ENCODE peak calls at places on chromosome 17, in eight cellular contexts. K is heart left ventricle, Q is BJ, E is tibial artery, H is neural progenitor cell, O is K562, J is fibroblast of lung, V is thoracic aorta. Z is an unnamed sample.

GRCh38 chr17:35086164-35086563 is 22.7 kb upstream of the RFFL start:
- DNase-seq in K (no peak), Q (no peak), E (no peak), H (no peak), O (no peak), J (no peak), V (no peak), Z (no peak)

GRCh38 chr17:32609085-32609484 is 122.3 kb downstream of the CDK5R1 start:
- DNase-seq in K (peak; percentile 43), Q (no peak), E (no peak), H (no peak), O (no peak), J (peak; percentile 32), V (no peak), Z (peak; percentile 5)

GRCh38 chr17:4947010-4947410 is 1.3 kb downstream of the PFN1 start:
- DNase-seq in K (peak; percentile 30), Q (no peak), E (no peak), H (peak; percentile 44), O (no peak), J (no peak), V (no peak), Z (no peak)

GRCh38 chr17:74037320-74037719 is 166.2 kb upstream of the RPL38 start:
- DNase-seq in K (no peak), Q (no peak), E (no peak), H (peak; percentile 36), O (no peak), J (peak; percentile 6), V (no peak), Z (peak; percentile 67)

GRCh38 chr17:14204084-14204483 is 32.6 kb downstream of the CDRT15 start:
- DNase-seq in K (no peak), Q (no peak), E (no peak), H (no peak), O (peak; percentile 36), J (no peak), V (no peak), Z (no peak)

GRCh38 chr17:56899403-56899802 is 14.4 kb downstream of the TRIM25 start:
- DNase-seq in K (no peak), Q (no peak), E (peak; percentile 10), H (no peak), O (no peak), J (no peak), V (no peak), Z (no peak)

GRCh38 chr17:40312893-40313659 is 4.1 kb downstream of the RARA start:
- DNase-seq in K (no peak), Q (no peak), E (no peak), H (no peak), O (no peak), J (no peak), V (no peak), Z (no peak)

GRCh38 chr17:9465216-9465921 is 110.3 kb downstream of the STX8 start:
- DNase-seq in K (no peak), Q (no peak), E (no peak), H (no peak), O (no peak), J (peak; percentile 84), V (no peak), Z (no peak)

GRCh38 chr17:39979865-39980401 is 674 bp upstream of the PSMD3 start:
- DNase-seq in K (no peak), Q (no peak), E (no peak), H (peak; percentile 67), O (peak; percentile 77), J (peak; percentile 58), V (no peak), Z (peak; percentile 38)

GRCh38 chr17:54180919-54181318 is 358.2 kb downstream of the KIF2B start:
- DNase-seq in K (no peak), Q (no peak), E (no peak), H (no peak), O (no peak), J (no peak), V (no peak), Z (peak; percentile 6)

GRCh38 chr17:79808763-79809529 is 12.1 kb upstream of the CBX8 start:
- DNase-seq in K (no peak), Q (no peak), E (no peak), H (peak; percentile 64), O (no peak), J (no peak), V (no peak), Z (no peak)

GRCh38 chr17:63423963-63424362 is 22.1 kb downstream of the CYB561 start:
- DNase-seq in K (no peak), Q (no peak), E (no peak), H (no peak), O (no peak), J (no peak), V (no peak), Z (no peak)

DNA sequence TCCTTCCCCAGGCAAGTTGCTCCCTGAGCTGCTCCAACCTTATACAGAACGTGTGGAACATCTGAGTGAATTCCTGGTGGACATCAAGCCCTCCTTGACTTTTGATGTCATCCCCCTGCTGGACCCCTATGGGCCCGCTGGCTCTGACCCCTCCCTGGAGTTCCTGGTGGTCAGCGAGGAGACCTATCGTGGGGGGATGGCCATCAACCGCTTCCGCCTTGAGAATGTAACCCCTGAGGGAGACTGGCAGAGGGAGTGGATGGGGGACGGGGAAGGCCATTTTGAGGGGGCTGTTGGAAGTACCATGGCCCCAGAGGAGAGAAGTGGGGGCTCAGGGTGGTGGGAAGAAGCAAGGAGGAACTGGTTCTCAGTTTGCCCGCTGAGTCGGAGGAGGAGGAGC is 2.0 kb downstream of the COASY start:
- DNase-seq in K (no peak), Q (no peak), E (no peak), H (no peak), O (no peak), J (no peak), V (no peak), Z (no peak)
- H3K4me3 ChIP-seq in K (no peak overlapping the region), Q (no peak overlapping the region), E (no peak overlapping the region), H (no peak overlapping the region), O (peak overlapping the region; percentile 74), J (peak overlapping the region; percentile 85), V (no peak overlapping the region), Z (peak overlapping the region; percentile 79)

DNA sequence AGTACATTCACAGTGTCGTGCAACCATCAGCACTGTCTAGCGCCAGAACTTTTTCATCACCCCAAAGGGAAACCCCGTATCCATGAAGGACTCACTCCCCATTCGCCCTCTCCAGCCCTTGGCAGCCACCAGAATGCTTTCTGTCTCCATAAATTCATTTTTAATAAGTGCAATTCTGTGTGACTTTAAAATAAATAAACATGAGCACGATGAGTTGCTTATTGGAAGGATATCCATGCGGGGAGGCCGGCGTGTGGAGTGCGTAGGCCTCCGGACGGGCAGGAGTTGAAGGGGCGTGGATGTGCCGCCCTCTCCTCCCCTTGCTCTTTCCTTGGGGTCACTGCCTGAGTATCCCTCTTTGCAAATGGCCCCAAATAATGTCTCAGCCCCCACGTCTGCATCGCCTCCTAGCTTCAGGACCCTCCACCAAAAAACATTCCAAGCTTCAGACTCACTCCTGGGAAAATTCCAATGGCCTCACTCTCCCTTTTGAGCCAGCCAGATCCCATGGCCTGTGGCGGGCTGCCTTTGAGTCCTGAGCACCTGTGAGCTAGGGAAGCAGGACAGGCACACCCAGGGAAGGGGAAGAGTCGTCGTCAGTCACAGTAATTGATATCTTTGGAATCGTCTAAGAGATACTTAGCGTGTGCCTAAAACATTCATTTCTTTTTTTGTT is 306.3 kb downstream of the SEC14L1 start:
- DNase-seq in K (no peak), Q (no peak), E (no peak), H (no peak), O (no peak), J (peak; percentile 78), V (no peak), Z (no peak)
- TF ChIP-seq CTCF in K (no peak), Q (no peak), E (no peak), H (no peak), O (no peak), J (peak; percentile 1), V (no peak), Z (no peak)

GRCh38 chr17:47624727-47625068 is 25.0 kb upstream of the KPNB1 start:
- DNase-seq in K (no peak), Q (no peak), E (no peak), H (no peak), O (no peak), J (no peak), V (no peak), Z (no peak)

GRCh38 chr17:47620503-47621245 is 29.0 kb upstream of the KPNB1 start:
- DNase-seq in K (no peak), Q (no peak), E (no peak), H (no peak), O (no peak), J (no peak), V (no peak), Z (no peak)

GRCh38 chr17:47618416-47618815 is 31.3 kb upstream of the KPNB1 start:
- DNase-seq in K (no peak), Q (no peak), E (no peak), H (peak; percentile 6), O (no peak), J (no peak), V (no peak), Z (no peak)

GRCh38 chr17:47621293-47622178 is 28.2 kb upstream of the KPNB1 start:
- DNase-seq in K (peak; percentile 23), Q (peak; percentile 51), E (peak; percentile 70), H (peak; percentile 30), O (no peak), J (peak; percentile 95), V (no peak), Z (no peak)

DNA sequence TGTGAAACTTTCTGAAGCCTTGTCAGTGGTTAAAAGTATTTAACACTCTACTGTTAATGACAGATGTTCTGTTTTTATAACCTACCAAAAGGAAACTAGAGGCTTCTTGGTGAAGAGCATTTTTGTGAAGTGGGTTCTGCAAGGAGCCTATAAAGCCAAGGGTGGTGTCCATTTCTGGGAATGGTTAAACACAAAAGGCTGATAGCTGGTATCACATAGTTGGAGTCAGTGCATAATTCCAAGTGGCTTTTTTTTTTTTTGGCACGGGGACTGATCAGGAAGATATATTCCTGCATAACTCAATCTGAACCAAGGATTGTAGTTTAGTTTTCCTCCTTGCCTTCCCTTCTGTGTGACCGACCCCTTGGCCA is 27.6 kb upstream of the KPNB1 start:
- DNase-seq in K (no peak), Q (no peak), E (no peak), H (no peak), O (no peak), J (peak; percentile 29), V (no peak), Z (no peak)
- H3K36me3 ChIP-seq in K (peaks cover 10% of the 10 kb centered on the region), Q (peaks cover 5% of the 10 kb centered on the region), E (peaks cover 32% of the 10 kb centered on the region), H (peaks cover 3% of the 10 kb centered on the region), O (peaks cover 62% of the 10 kb centered on the region), J (peaks cover 7% of the 10 kb centered on the region), V (peaks cover 19% of the 10 kb centered on the region), Z (peaks cover 45% of the 10 kb centered on the region)

DNA sequence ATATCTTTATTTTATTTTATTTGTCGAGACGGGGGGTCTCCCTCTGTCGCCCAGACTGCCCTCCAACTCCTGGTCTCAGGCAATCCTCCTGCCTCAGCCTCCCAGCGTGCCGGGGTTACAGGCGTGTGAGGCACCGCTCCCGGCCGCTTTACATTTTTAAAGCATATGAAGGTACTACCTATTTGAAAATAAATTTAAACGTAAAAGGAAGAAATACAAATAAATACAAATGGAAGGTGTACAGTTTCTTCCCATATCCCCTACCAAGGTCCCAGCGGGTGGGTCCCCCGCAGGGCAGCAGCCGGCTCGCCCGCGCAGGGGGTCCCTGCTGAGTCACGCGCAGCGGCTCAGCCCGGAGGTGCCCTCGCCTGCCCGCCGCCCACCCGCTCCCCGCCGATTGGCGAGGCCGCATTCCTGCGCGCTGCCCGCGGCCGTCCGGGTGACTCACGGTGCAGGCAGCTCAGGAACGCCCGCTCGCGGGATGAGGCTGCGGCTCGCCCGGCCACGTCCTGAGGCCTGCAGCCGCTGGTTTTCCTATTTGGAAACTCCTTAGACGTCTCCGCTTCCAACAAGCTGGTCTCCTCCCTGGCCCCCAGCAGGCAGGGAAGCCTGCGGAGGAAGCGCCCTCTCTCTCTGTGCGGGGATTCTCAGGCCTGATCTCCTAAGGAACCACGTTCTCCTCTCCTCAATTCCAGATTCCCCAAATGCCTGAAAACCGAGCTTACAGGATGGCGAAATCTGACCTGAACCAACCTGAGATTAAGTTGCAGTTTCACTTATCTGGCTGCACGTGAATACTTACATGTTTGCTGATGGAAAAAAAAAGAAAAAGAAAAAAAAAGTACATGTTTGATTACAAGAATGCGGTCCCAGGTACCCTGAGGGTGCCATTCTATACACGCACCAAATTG is 54.8 kb upstream of the MAP3K14 start:
- DNase-seq in K (peak; percentile 81), Q (peak; percentile 91), E (peak; percentile 88), H (peak; percentile 92), O (no peak), J (peak; percentile 98), V (peak; percentile 36), Z (peak; percentile 73)
- H3K4me3 ChIP-seq in K (peak overlapping the region; percentile 24), Q (no peak overlapping the region), E (peak overlapping the region; percentile 50), H (peak overlapping the region; percentile 18), O (no peak overlapping the region), J (no peak overlapping the region), V (peak overlapping the region; percentile 71), Z (peak overlapping the region; percentile 21)

Z was measured in BE2C.